ENCODE peak calls at places on chromosome 9, in eight cellular contexts. X is lower lobe of right lung, M is endothelial cell of umbilical vein, N is dorsolateral prefrontal cortex, C is MM.1S, Z is DND-41, D is fibroblast of lung, J is ovary. Q is an unnamed sample.

GRCh38 chr9:37040508-37041127 is 6.5 kb upstream of the PAX5 start:
- DNase-seq in X (no peak), M (no peak), N (no peak), C (no peak), Z (no peak), D (no peak), J (no peak), Q (no peak)

GRCh38 chr9:93136011-93136440 is 2.0 kb upstream of the NINJ1 start:
- DNase-seq in X (no peak), M (no peak), N (peak), C (no peak), Z (no peak), D (peak), J (peak), Q (no peak)

GRCh38 chr9:99057665-99058625 is 47.0 kb upstream of the TGFBR1 start:
- DNase-seq in X (no peak), M (no peak), N (peak), C (peak), Z (peak), D (peak), J (no peak), Q (peak)

GRCh38 chr9:29397148-29397547 is 1823.9 kb upstream of the C9orf72 start:
- DNase-seq in X (no peak), M (no peak), N (no peak), C (no peak), Z (no peak), D (no peak), J (no peak), Q (no peak)

GRCh38 chr9:131891578-131891977 is 151.7 kb upstream of the RAPGEF1 start:
- DNase-seq in X (no peak), M (no peak), N (no peak), C (no peak), Z (no peak), D (no peak), J (no peak), Q (no peak)

GRCh38 chr9:134128727-134129679 is 6.9 kb upstream of the WDR5 start:
- DNase-seq in X (no peak), M (no peak), N (no peak), C (no peak), Z (no peak), D (no peak), J (no peak), Q (no peak)

GRCh38 chr9:132412089-132412488 is 2.1 kb downstream of the CFAP77 start:
- DNase-seq in X (no peak), M (peak), N (no peak), C (no peak), Z (peak), D (peak), J (no peak), Q (no peak)

GRCh38 chr9:3751125-3751758 is 225.4 kb upstream of the RFX3 start:
- DNase-seq in X (no peak), M (no peak), N (no peak), C (peak), Z (peak), D (peak), J (no peak), Q (no peak)

GRCh38 chr9:18404482-18405029 is 69.4 kb upstream of the ADAMTSL1 start:
- DNase-seq in X (no peak), M (no peak), N (no peak), C (no peak), Z (no peak), D (no peak), J (no peak), Q (no peak)

GRCh38 chr9:93634311-93635185 is 58.2 kb downstream of the PHF2 start:
- DNase-seq in X (no peak), M (no peak), N (no peak), C (no peak), Z (no peak), D (no peak), J (no peak), Q (no peak)

GRCh38 chr9:79662553-79662956 is 90.8 kb downstream of the TLE4 start:
- DNase-seq in X (no peak), M (peak), N (no peak), C (no peak), Z (no peak), D (no peak), J (no peak), Q (no peak)

GRCh38 chr9:92650839-92651621 is 18.9 kb downstream of the IPPK start:
- DNase-seq in X (peak), M (no peak), N (peak), C (no peak), Z (no peak), D (no peak), J (peak), Q (no peak)

GRCh38 chr9:20941177-20941690 is 90.2 kb downstream of the HACD4 start:
- DNase-seq in X (peak), M (peak), N (peak), C (peak), Z (peak), D (peak), J (peak), Q (peak)

GRCh38 chr9:21030389-21031035 is 928 bp downstream of the HACD4 start:
- DNase-seq in X (no peak), M (peak), N (no peak), C (no peak), Z (no peak), D (peak), J (no peak), Q (no peak)

GRCh38 chr9:128007566-128008138 is 26.9 kb upstream of the EEIG1 start:
- DNase-seq in X (peak), M (peak), N (no peak), C (peak), Z (peak), D (peak), J (no peak), Q (peak)

GRCh38 chr9:126055386-126055785 is 271.2 kb upstream of the MVB12B start:
- DNase-seq in X (no peak), M (no peak), N (no peak), C (no peak), Z (no peak), D (no peak), J (no peak), Q (no peak)

GRCh38 chr9:116269250-116269649 is 115.7 kb downstream of the PAPPA start:
- DNase-seq in X (no peak), M (peak), N (no peak), C (no peak), Z (no peak), D (no peak), J (no peak), Q (no peak)

GRCh38 chr9:23799521-23799920 is 26.5 kb downstream of the ELAVL2 start:
- DNase-seq in X (no peak), M (no peak), N (no peak), C (no peak), Z (no peak), D (no peak), J (no peak), Q (no peak)

GRCh38 chr9:83199240-83199639 is 136.3 kb upstream of the RASEF start:
- DNase-seq in X (no peak), M (peak), N (peak), C (peak), Z (no peak), D (peak), J (peak), Q (no peak)

GRCh38 chr9:109440117-109440515 is 58.0 kb downstream of the PTPN3 start:
- DNase-seq in X (no peak), M (no peak), N (no peak), C (no peak), Z (no peak), D (no peak), J (no peak), Q (no peak)

GRCh38 chr9:36714161-36714560 is 141.5 kb downstream of the MELK start:
- DNase-seq in X (no peak), M (no peak), N (no peak), C (no peak), Z (no peak), D (no peak), J (no peak), Q (no peak)

GRCh38 chr9:82490019-82490499 is 501.5 kb downstream of the SPATA31D1 start:
- DNase-seq in X (no peak), M (no peak), N (no peak), C (no peak), Z (no peak), D (peak), J (no peak), Q (no peak)

GRCh38 chr9:116190997-116191396 is 37.4 kb downstream of the PAPPA start:
- DNase-seq in X (no peak), M (no peak), N (no peak), C (no peak), Z (no peak), D (peak), J (no peak), Q (no peak)

GRCh38 chr9:127629468-127630081 is 17.5 kb downstream of the STXBP1 start:
- DNase-seq in X (no peak), M (no peak), N (no peak), C (no peak), Z (no peak), D (peak), J (no peak), Q (no peak)

GRCh38 chr9:134891713-134892112 is 11.1 kb downstream of the FCN2 start:
- DNase-seq in X (peak), M (no peak), N (no peak), C (no peak), Z (no peak), D (no peak), J (peak), Q (no peak)

GRCh38 chr9:27278374-27278773 is 18.6 kb downstream of the EQTN start:
- DNase-seq in X (no peak), M (no peak), N (no peak), C (no peak), Z (no peak), D (peak), J (no peak), Q (no peak)

GRCh38 chr9:71361357-71361756 is 239.9 kb upstream of the TRPM3 start:
- DNase-seq in X (no peak), M (no peak), N (no peak), C (no peak), Z (no peak), D (no peak), J (no peak), Q (no peak)

GRCh38 chr9:137114613-137115393 is at the start of gene DPP7:
- DNase-seq in X (peak), M (peak), N (peak), C (peak), Z (peak), D (peak), J (peak), Q (peak)

GRCh38 chr9:126386088-126386487 is 59.5 kb downstream of the MVB12B start:
- DNase-seq in X (no peak), M (peak), N (peak), C (no peak), Z (no peak), D (no peak), J (no peak), Q (no peak)

GRCh38 chr9:5493597-5494511 is 16.5 kb upstream of the PDCD1LG2 start:
- DNase-seq in X (peak), M (peak), N (no peak), C (peak), Z (no peak), D (peak), J (no peak), Q (no peak)

GRCh38 chr9:74094766-74095165 is 402.4 kb upstream of the RORB start:
- DNase-seq in X (no peak), M (no peak), N (no peak), C (no peak), Z (no peak), D (no peak), J (no peak), Q (no peak)

GRCh38 chr9:103104101-103104500 is 109.0 kb downstream of the CYLC2 start:
- DNase-seq in X (no peak), M (no peak), N (no peak), C (no peak), Z (no peak), D (no peak), J (no peak), Q (no peak)

GRCh38 chr9:82101475-82101874 is 112.9 kb downstream of the SPATA31D1 start:
- DNase-seq in X (no peak), M (no peak), N (no peak), C (peak), Z (no peak), D (no peak), J (no peak), Q (no peak)

GRCh38 chr9:87973791-87974292 is 491 bp downstream of the CDK20 start:
- DNase-seq in X (no peak), M (no peak), N (no peak), C (no peak), Z (no peak), D (no peak), J (no peak), Q (peak)

GRCh38 chr9:34992376-34992951 is 2.9 kb downstream of the DNAJB5 start:
- DNase-seq in X (no peak), M (peak), N (no peak), C (no peak), Z (no peak), D (peak), J (peak), Q (no peak)
- H3K27ac ChIP-seq in X (peak), M (peak), N (peak), C (no peak), Z (no peak), D (peak), J (peak), Q (no peak)

DNA sequence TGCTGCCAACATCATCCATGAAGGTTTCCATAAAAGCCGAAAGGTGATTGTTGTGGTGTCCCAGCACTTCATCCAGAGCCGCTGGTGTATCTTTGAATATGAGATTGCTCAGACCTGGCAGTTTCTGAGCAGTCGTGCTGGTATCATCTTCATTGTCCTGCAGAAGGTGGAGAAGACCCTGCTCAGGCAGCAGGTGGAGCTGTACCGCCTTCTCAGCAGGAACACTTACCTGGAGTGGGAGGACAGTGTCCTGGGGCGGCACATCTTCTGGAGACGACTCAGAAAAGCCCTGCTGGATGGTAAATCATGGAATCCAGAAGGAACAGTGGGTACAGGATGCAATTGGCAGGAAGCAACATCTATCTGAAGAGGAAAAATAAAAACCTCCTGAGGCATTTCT is 10.1 kb downstream of the TLR4 start:
- DNase-seq in X (no peak), M (no peak), N (no peak), C (no peak), Z (no peak), D (no peak), J (no peak), Q (no peak)
- TF ChIP-seq CTCF in X (no peak), M (no peak), N (no peak), C (peak), Z (no peak), D (no peak), J (no peak), Q (no peak)

GRCh38 chr9:12753931-12754330 is 20.9 kb upstream of the LURAP1L start:
- DNase-seq in X (no peak), M (no peak), N (no peak), C (no peak), Z (no peak), D (no peak), J (no peak), Q (no peak)

GRCh38 chr9:12748016-12748415 is 26.8 kb upstream of the LURAP1L start:
- DNase-seq in X (no peak), M (peak), N (no peak), C (no peak), Z (no peak), D (peak), J (no peak), Q (no peak)

GRCh38 chr9:12748954-12749353 is 25.9 kb upstream of the LURAP1L start:
- DNase-seq in X (no peak), M (no peak), N (no peak), C (no peak), Z (no peak), D (no peak), J (no peak), Q (no peak)
- H3K27ac ChIP-seq in X (no peak), M (no peak), N (no peak), C (no peak), Z (no peak), D (no peak), J (no peak), Q (no peak)

DNA sequence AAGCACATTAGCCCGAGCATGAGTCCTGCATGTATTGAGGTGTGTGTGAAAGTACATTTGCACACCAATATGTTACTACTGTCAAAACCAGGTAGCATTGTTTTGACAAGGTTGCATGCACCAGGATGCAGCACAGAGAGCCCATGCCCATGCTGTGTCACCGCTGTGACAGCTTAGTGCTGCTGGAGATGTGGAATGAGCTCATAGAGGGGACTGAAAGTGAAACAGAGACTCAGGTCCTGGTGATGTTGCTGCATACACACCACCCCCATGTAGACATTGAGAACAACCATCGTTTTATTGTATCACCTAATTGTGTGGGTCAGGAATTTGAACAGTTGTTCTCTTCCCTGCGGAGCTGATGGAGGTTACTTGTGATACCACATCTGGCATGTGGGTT is 53.0 kb downstream of the GADD45G start:
- DNase-seq in X (no peak), M (no peak), N (no peak), C (peak), Z (no peak), D (no peak), J (no peak), Q (no peak)
- TF ChIP-seq CTCF in X (no peak), M (no peak), N (no peak), C (no peak), Z (no peak), D (no peak), J (no peak), Q (no peak)

GRCh38 chr9:89591291-89592200 is 13.3 kb upstream of the GADD45G start:
- DNase-seq in X (no peak), M (no peak), N (no peak), C (no peak), Z (no peak), D (no peak), J (no peak), Q (no peak)

GRCh38 chr9:89593776-89594427 is 10.9 kb upstream of the GADD45G start:
- DNase-seq in X (peak), M (peak), N (no peak), C (peak), Z (peak), D (no peak), J (no peak), Q (peak)

GRCh38 chr9:89594811-89595550 is 9.8 kb upstream of the GADD45G start:
- DNase-seq in X (no peak), M (no peak), N (no peak), C (no peak), Z (no peak), D (no peak), J (no peak), Q (no peak)

GRCh38 chr9:89592201-89592815 is 12.5 kb upstream of the GADD45G start:
- DNase-seq in X (no peak), M (no peak), N (no peak), C (no peak), Z (no peak), D (no peak), J (no peak), Q (no peak)

DNA sequence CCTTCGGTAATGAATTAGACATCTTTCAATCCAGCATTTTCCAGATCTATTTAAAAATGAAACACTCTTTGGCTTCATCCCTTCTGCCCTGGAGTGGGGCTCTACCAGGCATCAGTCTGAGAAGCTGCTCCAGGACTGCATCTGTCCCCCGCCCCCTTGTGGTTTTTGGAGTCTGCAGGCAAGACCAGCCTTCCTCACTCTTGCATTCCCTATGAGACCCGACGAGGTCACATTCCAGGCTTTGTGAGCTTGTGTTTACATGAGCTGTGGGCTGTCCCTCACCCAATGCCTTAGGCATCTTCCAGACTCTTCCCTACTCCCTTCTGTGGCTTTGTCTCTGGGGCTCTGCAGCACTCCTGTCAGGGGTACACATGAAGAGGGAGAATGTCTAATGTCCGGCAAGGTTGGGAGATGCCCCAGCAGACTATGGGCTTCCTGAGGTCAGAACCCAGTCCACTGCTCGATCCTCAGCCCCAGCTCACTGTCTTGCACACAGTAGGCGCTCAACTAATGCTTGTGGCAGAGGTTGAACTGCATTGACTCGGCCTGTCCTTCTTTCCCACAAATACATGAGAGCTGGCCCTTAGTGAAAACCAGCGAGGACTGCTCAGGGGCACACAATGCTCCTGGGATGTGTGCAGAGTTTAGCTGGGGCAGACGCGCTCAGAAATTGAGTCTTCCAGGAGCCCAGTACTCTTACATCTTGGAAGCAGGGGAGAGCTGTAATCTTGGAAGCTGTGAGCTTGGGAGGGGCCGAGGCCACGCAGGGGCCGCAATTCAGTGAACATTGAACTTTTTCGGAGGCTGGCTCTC is 11.6 kb upstream of the GADD45G start:
- DNase-seq in X (no peak), M (no peak), N (no peak), C (no peak), Z (no peak), D (peak), J (no peak), Q (no peak)
- H3K27ac ChIP-seq in X (no peak), M (no peak), N (no peak), C (no peak), Z (no peak), D (no peak), J (no peak), Q (no peak)

Q was measured in CD4-positive, alpha-beta T cell.